ENCODE peak calls at places on chromosome 21, in six cellular contexts. K is left ventricle myocardium inferior, R is pons, B is mucosa of descending colon, G is fibroblast of mammary gland, U is ELF-1. W is an unnamed sample.

GRCh38 chr21:15397258-15397657 is 332.5 kb upstream of the NRIP1 start:
- DNase-seq in B (no peak), G (no peak), U (no peak), R (no peak), K (no peak), W (no peak)

GRCh38 chr21:41711416-41712023 is 55.3 kb downstream of the RIPK4 start:
- DNase-seq in R (no peak), G (no peak), K (no peak), B (peak; percentile 78), U (no peak), W (no peak)

GRCh38 chr21:36910581-36911307 is 55.7 kb downstream of the HLCS start:
- DNase-seq in K (no peak), U (no peak), B (no peak), G (peak; percentile 35), R (no peak), W (no peak)

GRCh38 chr21:44756416-44757185 is 45.0 kb downstream of the UBE2G2 start:
- DNase-seq in U (no peak), K (no peak), B (no peak), R (no peak), G (peak; percentile 29), W (peak; percentile 35)

GRCh38 chr21:29287383-29287782 is 11.3 kb upstream of the BACH1 start:
- DNase-seq in G (peak; percentile 44), B (no peak), U (no peak), R (peak; percentile 56), K (no peak), W (no peak)

GRCh38 chr21:42434884-42435283 is 31.2 kb downstream of the UBASH3A start:
- DNase-seq in G (no peak), K (no peak), B (no peak), R (no peak), U (no peak), W (no peak)

GRCh38 chr21:36321325-36322082 is 1.5 kb downstream of the MORC3 start:
- DNase-seq in U (peak; percentile 81), K (no peak), G (peak; percentile 26), R (peak; percentile 72), B (no peak), W (peak; percentile 58)

GRCh38 chr21:40660461-40660860 is 186.5 kb downstream of the DSCAM start:
- DNase-seq in U (no peak), B (no peak), K (no peak), G (no peak), R (no peak), W (no peak)

GRCh38 chr21:36893581-36893980 is 72.9 kb downstream of the HLCS start:
- DNase-seq in G (no peak), U (no peak), R (no peak), K (no peak), B (no peak), W (no peak)

W was measured in endodermal cell.